ENCODE peak calls at places on chromosomes 3 and 15, in six cellular contexts. One of them, this sample, is unnamed.

GRCh38 chr3:78666458-78666800 is 1101.4 kb downstream of the ROBO1 start:
- DNase-seq in cardiac fibroblast: peak; percentile 61
- DNase-seq in smooth muscle cell of the brain vasculature: no peak
- DNase-seq in fibroblast of gingiva: no peak
- DNase-seq in NCI-H774: no peak
- DNase-seq in GM04503: no peak
- DNase-seq in this sample: peak; percentile 37

GRCh38 chr3:112321867-112322652 is 10.9 kb upstream of the CD200 start:
- DNase-seq in cardiac fibroblast: no peak
- DNase-seq in smooth muscle cell of the brain vasculature: no peak
- DNase-seq in fibroblast of gingiva: no peak
- DNase-seq in NCI-H774: no peak
- DNase-seq in GM04503: no peak
- DNase-seq in this sample: no peak

GRCh38 chr3:38519651-38520050 is 23.5 kb downstream of the EXOG start:
- DNase-seq in cardiac fibroblast: no peak
- DNase-seq in smooth muscle cell of the brain vasculature: no peak
- DNase-seq in fibroblast of gingiva: no peak
- DNase-seq in NCI-H774: no peak
- DNase-seq in GM04503: no peak
- DNase-seq in this sample: no peak

GRCh38 chr15:30859091-30859874 is 44.4 kb upstream of the FAN1 start:
- DNase-seq in cardiac fibroblast: peak; percentile 62
- DNase-seq in smooth muscle cell of the brain vasculature: peak; percentile 6
- DNase-seq in fibroblast of gingiva: peak; percentile 10
- DNase-seq in NCI-H774: no peak
- DNase-seq in GM04503: peak; percentile 11
- DNase-seq in this sample: peak; percentile 30

GRCh38 chr3:148439254-148439822 is 258.4 kb upstream of the AGTR1 start:
- DNase-seq in cardiac fibroblast: no peak
- DNase-seq in smooth muscle cell of the brain vasculature: no peak
- DNase-seq in fibroblast of gingiva: no peak
- DNase-seq in NCI-H774: no peak
- DNase-seq in GM04503: no peak
- DNase-seq in this sample: no peak

GRCh38 chr3:28556195-28556594 is 207.6 kb upstream of the AZI2 start:
- DNase-seq in cardiac fibroblast: no peak
- DNase-seq in smooth muscle cell of the brain vasculature: no peak
- DNase-seq in fibroblast of gingiva: no peak
- DNase-seq in NCI-H774: no peak
- DNase-seq in GM04503: no peak
- DNase-seq in this sample: no peak

GRCh38 chr15:66619152-66619903 is 53.5 kb upstream of the LCTL start:
- DNase-seq in cardiac fibroblast: peak; percentile 80
- DNase-seq in smooth muscle cell of the brain vasculature: peak; percentile 37
- DNase-seq in fibroblast of gingiva: peak; percentile 61
- DNase-seq in NCI-H774: peak; percentile 20
- DNase-seq in GM04503: no peak
- DNase-seq in this sample: peak; percentile 68

GRCh38 chr15:41971089-41971892 is 1.1 kb downstream of the EHD4 start:
- DNase-seq in cardiac fibroblast: peak; percentile 65
- DNase-seq in smooth muscle cell of the brain vasculature: no peak
- DNase-seq in fibroblast of gingiva: peak; percentile 47
- DNase-seq in NCI-H774: peak; percentile 51
- DNase-seq in GM04503: no peak
- DNase-seq in this sample: peak; percentile 56

GRCh38 chr15:58724471-58724870 is 25.0 kb downstream of the ADAM10 start:
- DNase-seq in cardiac fibroblast: peak; percentile 70
- DNase-seq in smooth muscle cell of the brain vasculature: no peak
- DNase-seq in fibroblast of gingiva: peak; percentile 22
- DNase-seq in NCI-H774: no peak
- DNase-seq in GM04503: no peak
- DNase-seq in this sample: peak; percentile 28

GRCh38 chr3:87771338-87772059 is 287.3 kb downstream of the CGGBP1 start:
- DNase-seq in cardiac fibroblast: peak; percentile 66
- DNase-seq in smooth muscle cell of the brain vasculature: no peak
- DNase-seq in fibroblast of gingiva: no peak
- DNase-seq in NCI-H774: no peak
- DNase-seq in GM04503: peak; percentile 8
- DNase-seq in this sample: peak; percentile 29

GRCh38 chr3:146065573-146066006 is 95.4 kb downstream of the PLOD2 start:
- DNase-seq in cardiac fibroblast: peak; percentile 85
- DNase-seq in smooth muscle cell of the brain vasculature: peak; percentile 71
- DNase-seq in fibroblast of gingiva: peak; percentile 63
- DNase-seq in NCI-H774: peak; percentile 74
- DNase-seq in GM04503: peak; percentile 15
- DNase-seq in this sample: peak; percentile 69

GRCh38 chr3:151552589-151552988 is 91.7 kb upstream of the IGSF10 start:
- DNase-seq in cardiac fibroblast: peak; percentile 30
- DNase-seq in smooth muscle cell of the brain vasculature: peak; percentile 47
- DNase-seq in fibroblast of gingiva: no peak
- DNase-seq in NCI-H774: no peak
- DNase-seq in GM04503: no peak
- DNase-seq in this sample: no peak

GRCh38 chr3:73214846-73215245 is 153.4 kb downstream of the EBLN2 start:
- DNase-seq in cardiac fibroblast: no peak
- DNase-seq in smooth muscle cell of the brain vasculature: no peak
- DNase-seq in fibroblast of gingiva: no peak
- DNase-seq in NCI-H774: no peak
- DNase-seq in GM04503: peak; percentile 9
- DNase-seq in this sample: peak; percentile 68

GRCh38 chr15:91385301-91385700 is 285.2 kb downstream of the SV2B start:
- DNase-seq in cardiac fibroblast: peak; percentile 73
- DNase-seq in smooth muscle cell of the brain vasculature: no peak
- DNase-seq in fibroblast of gingiva: no peak
- DNase-seq in NCI-H774: no peak
- DNase-seq in GM04503: no peak
- DNase-seq in this sample: no peak

GRCh38 chr3:115146418-115147328 is at the start of gene ZBTB20:
- DNase-seq in cardiac fibroblast: peak; percentile 83
- DNase-seq in smooth muscle cell of the brain vasculature: peak; percentile 41
- DNase-seq in fibroblast of gingiva: peak; percentile 75
- DNase-seq in NCI-H774: peak; percentile 56
- DNase-seq in GM04503: peak; percentile 22
- DNase-seq in this sample: peak; percentile 79

GRCh38 chr3:70531838-70532489 is 219.5 kb upstream of the MDFIC2 start:
- DNase-seq in cardiac fibroblast: no peak
- DNase-seq in smooth muscle cell of the brain vasculature: no peak
- DNase-seq in fibroblast of gingiva: no peak
- DNase-seq in NCI-H774: no peak
- DNase-seq in GM04503: no peak
- DNase-seq in this sample: no peak

GRCh38 chr3:73314182-73314951 is 252.9 kb downstream of the EBLN2 start:
- DNase-seq in cardiac fibroblast: no peak
- DNase-seq in smooth muscle cell of the brain vasculature: no peak
- DNase-seq in fibroblast of gingiva: no peak
- DNase-seq in NCI-H774: no peak
- DNase-seq in GM04503: no peak
- DNase-seq in this sample: no peak

GRCh38 chr3:15812183-15812582 is 14.4 kb upstream of the ANKRD28 start:
- DNase-seq in cardiac fibroblast: peak; percentile 66
- DNase-seq in smooth muscle cell of the brain vasculature: no peak
- DNase-seq in fibroblast of gingiva: no peak
- DNase-seq in NCI-H774: no peak
- DNase-seq in GM04503: no peak
- DNase-seq in this sample: peak; percentile 38

GRCh38 chr15:45253330-45253729 is 1.3 kb downstream of the SLC28A2 start:
- DNase-seq in cardiac fibroblast: no peak
- DNase-seq in smooth muscle cell of the brain vasculature: no peak
- DNase-seq in fibroblast of gingiva: no peak
- DNase-seq in NCI-H774: no peak
- DNase-seq in GM04503: no peak
- DNase-seq in this sample: no peak

GRCh38 chr3:138942861-138943623 is 3.9 kb downstream of the FOXL2 start:
- DNase-seq in cardiac fibroblast: no peak
- DNase-seq in smooth muscle cell of the brain vasculature: no peak
- DNase-seq in fibroblast of gingiva: no peak
- DNase-seq in NCI-H774: no peak
- DNase-seq in GM04503: no peak
- DNase-seq in this sample: no peak

GRCh38 chr3:13462125-13462629 is 17.9 kb upstream of the HDAC11 start:
- DNase-seq in cardiac fibroblast: no peak
- DNase-seq in smooth muscle cell of the brain vasculature: no peak
- DNase-seq in fibroblast of gingiva: no peak
- DNase-seq in NCI-H774: no peak
- DNase-seq in GM04503: no peak
- DNase-seq in this sample: no peak

GRCh38 chr15:65396283-65396964 is 18.6 kb upstream of the IGDCC3 start:
- DNase-seq in cardiac fibroblast: no peak
- DNase-seq in smooth muscle cell of the brain vasculature: no peak
- DNase-seq in fibroblast of gingiva: no peak
- DNase-seq in NCI-H774: no peak
- DNase-seq in GM04503: no peak
- DNase-seq in this sample: no peak

GRCh38 chr3:148400754-148401153 is 296.9 kb upstream of the AGTR1 start:
- DNase-seq in cardiac fibroblast: peak; percentile 83
- DNase-seq in smooth muscle cell of the brain vasculature: no peak
- DNase-seq in fibroblast of gingiva: peak; percentile 58
- DNase-seq in NCI-H774: no peak
- DNase-seq in GM04503: peak; percentile 21
- DNase-seq in this sample: peak; percentile 3

GRCh38 chr3:57793737-57794187 is 37.7 kb downstream of the SLMAP start:
- DNase-seq in cardiac fibroblast: peak; percentile 34
- DNase-seq in smooth muscle cell of the brain vasculature: no peak
- DNase-seq in fibroblast of gingiva: no peak
- DNase-seq in NCI-H774: no peak
- DNase-seq in GM04503: no peak
- DNase-seq in this sample: no peak

GRCh38 chr3:24042879-24043567 is 97.9 kb downstream of the NR1D2 start:
- DNase-seq in cardiac fibroblast: no peak
- DNase-seq in smooth muscle cell of the brain vasculature: no peak
- DNase-seq in fibroblast of gingiva: no peak
- DNase-seq in NCI-H774: no peak
- DNase-seq in GM04503: no peak
- DNase-seq in this sample: no peak

GRCh38 chr3:104126864-104127553 is 1239.7 kb upstream of the ALCAM start:
- DNase-seq in cardiac fibroblast: no peak
- DNase-seq in smooth muscle cell of the brain vasculature: no peak
- DNase-seq in fibroblast of gingiva: no peak
- DNase-seq in NCI-H774: no peak
- DNase-seq in GM04503: no peak
- DNase-seq in this sample: no peak

GRCh38 chr15:86231864-86232801 is 152.5 kb downstream of the AGBL1 start:
- DNase-seq in cardiac fibroblast: peak; percentile 11
- DNase-seq in smooth muscle cell of the brain vasculature: no peak
- DNase-seq in fibroblast of gingiva: no peak
- DNase-seq in NCI-H774: peak; percentile 49
- DNase-seq in GM04503: no peak
- DNase-seq in this sample: peak; percentile 26

GRCh38 chr3:14452676-14453367 is 50.4 kb downstream of the SLC6A6 start:
- DNase-seq in cardiac fibroblast: peak; percentile 99
- DNase-seq in smooth muscle cell of the brain vasculature: peak; percentile 91
- DNase-seq in fibroblast of gingiva: peak; percentile 99
- DNase-seq in NCI-H774: peak; percentile 66
- DNase-seq in GM04503: peak; percentile 94
- DNase-seq in this sample: peak; percentile 99

This sample was measured in AG10803.